ENCODE peak calls at places on chromosomes 5 and 9, in ten cellular contexts. G is PC-3, B is mesenchymal stem cell, P is IMR-90, R is HCT116, S is HepG2, J is mammary epithelial cell, V is neural progenitor cell, W is PC-9, Q is Karpas-422. E is an unnamed sample.

GRCh38 chr5:17951392-17952169 is 317.3 kb downstream of the TAF11L14 start:
- DNase-seq in G (peak; percentile 98), B (no peak), P (no peak), R (no peak), S (no peak), J (peak; percentile 54), V (peak; percentile 60), W (peak; percentile 32), Q (no peak), E (peak; percentile 88)

GRCh38 chr5:6634327-6634713 is 1.1 kb downstream of the SRD5A1 start:
- DNase-seq in G (peak; percentile 50), B (peak; percentile 21), P (no peak), R (no peak), S (no peak), J (no peak), V (peak; percentile 21), W (no peak), Q (peak; percentile 67), E (peak; percentile 34)

GRCh38 chr5:73861313-73861978 is 235.4 kb downstream of the ARHGEF28 start:
- DNase-seq in G (no peak), B (no peak), P (no peak), R (no peak), S (peak; percentile 35), J (no peak), V (no peak), W (no peak), Q (no peak), E (no peak)

GRCh38 chr5:1666812-1667588 is 132.6 kb downstream of the MRPL36 start:
- DNase-seq in G (peak; percentile 44), B (no peak), P (no peak), R (no peak), S (no peak), J (no peak), V (peak; percentile 88), W (peak; percentile 63), Q (peak; percentile 78), E (peak; percentile 73)

GRCh38 chr5:83777856-83778255 is 57.2 kb upstream of the HAPLN1 start:
- DNase-seq in G (no peak), B (no peak), P (no peak), R (no peak), S (no peak), J (no peak), V (no peak), W (no peak), Q (no peak), E (no peak)

GRCh38 chr5:110751902-110752762 is 13.3 kb downstream of the SLC25A46 start:
- DNase-seq in G (peak; percentile 76), B (peak; percentile 83), P (peak; percentile 88), R (no peak), S (no peak), J (no peak), V (no peak), W (no peak), Q (peak; percentile 75), E (peak; percentile 8)

GRCh38 chr5:155700333-155700732 is 626.6 kb upstream of the SGCD start:
- DNase-seq in G (no peak), B (no peak), P (no peak), R (no peak), S (no peak), J (peak; percentile 2), V (peak; percentile 35), W (no peak), Q (peak; percentile 66), E (peak; percentile 61)

GRCh38 chr5:15621094-15621493 is 121.1 kb downstream of the FBXL7 start:
- DNase-seq in G (no peak), B (no peak), P (peak; percentile 20), R (no peak), S (no peak), J (no peak), V (no peak), W (no peak), Q (no peak), E (no peak)

GRCh38 chr9:75616841-75617566 is 273.5 kb upstream of the PCSK5 start:
- DNase-seq in G (no peak), B (no peak), P (no peak), R (no peak), S (no peak), J (no peak), V (peak; percentile 78), W (no peak), Q (no peak), E (no peak)

GRCh38 chr9:88378317-88378716 is 9.9 kb upstream of the SPIN1 start:
- DNase-seq in G (no peak), B (peak; percentile 61), P (peak; percentile 17), R (no peak), S (no peak), J (no peak), V (no peak), W (no peak), Q (no peak), E (peak; percentile 91)

GRCh38 chr5:96333397-96333790 is 99.7 kb downstream of the PCSK1 start:
- DNase-seq in G (no peak), B (no peak), P (no peak), R (no peak), S (no peak), J (no peak), V (no peak), W (no peak), Q (no peak), E (no peak)

GRCh38 chr5:35205186-35205585 is 25.1 kb downstream of the PRLR start:
- DNase-seq in G (peak; percentile 56), B (no peak), P (no peak), R (no peak), S (no peak), J (no peak), V (no peak), W (no peak), Q (no peak), E (no peak)

GRCh38 chr5:123344819-123345426 is 78.3 kb downstream of the CEP120 start:
- DNase-seq in G (peak; percentile 34), B (peak; percentile 51), P (peak; percentile 52), R (no peak), S (peak; percentile 15), J (peak; percentile 4), V (peak; percentile 59), W (peak; percentile 3), Q (no peak), E (peak; percentile 76)

GRCh38 chr5:38404236-38404635 is 145.9 kb downstream of the EGFLAM start:
- DNase-seq in G (no peak), B (no peak), P (no peak), R (no peak), S (no peak), J (no peak), V (no peak), W (no peak), Q (no peak), E (no peak)

GRCh38 chr5:139758510-139759036 is 37.0 kb upstream of the PSD2 start:
- DNase-seq in G (no peak), B (no peak), P (no peak), R (no peak), S (no peak), J (no peak), V (no peak), W (no peak), Q (no peak), E (no peak)

GRCh38 chr5:139473105-139473504 is 2.3 kb downstream of the SMIM33 start:
- DNase-seq in G (no peak), B (no peak), P (no peak), R (no peak), S (no peak), J (no peak), V (peak; percentile 88), W (no peak), Q (no peak), E (peak; percentile 86)

DNA sequence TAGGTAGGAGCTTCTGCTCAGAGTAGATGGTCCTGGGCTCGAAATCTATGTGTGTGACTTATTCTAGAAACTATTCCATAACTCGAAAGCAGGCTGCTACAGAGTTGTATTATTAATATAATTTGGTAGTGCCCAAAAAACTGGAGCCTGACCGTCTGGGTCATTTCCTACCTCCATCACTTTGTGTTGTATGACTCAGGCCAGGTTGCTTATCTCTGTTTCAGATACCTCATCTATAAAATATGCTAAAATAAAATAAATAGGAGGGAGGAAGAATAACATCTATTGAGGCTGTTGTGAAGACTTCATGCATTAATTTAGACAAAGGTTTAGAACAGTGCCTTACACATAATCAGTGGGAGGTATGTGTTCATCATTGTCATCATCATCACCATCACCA is 57.7 kb downstream of the PDE4D start:
- DNase-seq in G (no peak), B (no peak), P (peak; percentile 44), R (no peak), S (no peak), J (no peak), V (no peak), W (no peak), Q (no peak), E (no peak)
- H2AFZ ChIP-seq in G (no peak overlapping the region), B (no peak overlapping the region), P (no peak overlapping the region), R (no peak overlapping the region), S (no peak overlapping the region), J (no peak overlapping the region), V (no peak overlapping the region), W (no peak overlapping the region), Q (no peak overlapping the region), E (no peak overlapping the region)

GRCh38 chr9:73089304-73089985 is 62.2 kb upstream of the ANXA1 start:
- DNase-seq in G (peak; percentile 32), B (no peak), P (no peak), R (no peak), S (no peak), J (no peak), V (no peak), W (no peak), Q (no peak), E (no peak)
- H2AFZ ChIP-seq in G (no peak overlapping the region), B (no peak overlapping the region), P (no peak overlapping the region), R (peak overlapping the region; percentile 71), S (no peak overlapping the region), J (no peak overlapping the region), V (no peak overlapping the region), W (no peak overlapping the region), Q (no peak overlapping the region), E (peak overlapping the region; percentile 7)

DNA sequence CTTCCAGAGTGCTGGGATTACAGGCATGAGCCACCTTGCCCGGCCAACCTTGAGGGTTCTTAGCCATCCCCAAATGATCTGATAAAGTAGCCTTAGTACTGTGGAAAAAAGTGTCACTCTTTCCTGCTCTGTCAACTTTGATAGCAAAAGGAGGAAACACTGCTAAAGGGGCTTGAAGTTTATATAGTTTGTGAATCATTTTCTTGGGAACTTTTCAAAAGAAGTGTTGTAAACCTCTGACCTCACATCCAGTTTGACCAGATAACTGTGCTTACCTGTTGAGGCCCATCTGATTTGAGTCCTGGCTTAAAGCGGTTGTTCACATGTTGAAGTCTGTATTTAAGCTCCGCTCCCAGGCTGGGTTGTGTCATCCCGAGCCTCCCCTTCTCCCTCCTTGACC is 303.3 kb downstream of the DOCK8 start:
- DNase-seq in G (peak; percentile 47), B (no peak), P (no peak), R (no peak), S (no peak), J (peak; percentile 45), V (no peak), W (no peak), Q (no peak), E (no peak)
- H2AFZ ChIP-seq in G (no peak overlapping the region), B (no peak overlapping the region), P (no peak overlapping the region), R (no peak overlapping the region), S (no peak overlapping the region), J (no peak overlapping the region), V (no peak overlapping the region), W (no peak overlapping the region), Q (no peak overlapping the region), E (no peak overlapping the region)

DNA sequence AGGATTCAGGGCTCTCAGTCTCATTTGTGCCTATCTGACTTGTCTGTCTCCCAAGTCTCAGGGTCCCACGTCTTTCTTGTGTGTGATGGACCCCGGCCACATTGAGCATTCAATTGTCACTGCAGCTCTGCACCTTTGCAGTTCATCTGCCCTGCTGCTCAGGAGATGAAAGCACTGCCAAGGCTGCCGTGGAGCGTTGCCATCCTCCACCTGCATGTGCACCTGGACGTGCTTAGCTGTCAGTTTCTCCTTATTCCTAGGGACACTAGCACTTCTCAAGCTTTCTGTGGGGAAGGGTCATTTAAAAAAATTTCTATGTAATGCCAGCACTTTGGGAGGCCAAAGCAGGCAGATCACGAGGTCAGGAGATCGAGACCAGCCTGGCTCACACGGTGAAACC is 22.8 kb upstream of the GFPT2 start:
- DNase-seq in G (no peak), B (no peak), P (no peak), R (no peak), S (no peak), J (no peak), V (no peak), W (no peak), Q (no peak), E (no peak)
- H2AFZ ChIP-seq in G (no peak overlapping the region), B (no peak overlapping the region), P (no peak overlapping the region), R (no peak overlapping the region), S (no peak overlapping the region), J (no peak overlapping the region), V (no peak overlapping the region), W (no peak overlapping the region), Q (no peak overlapping the region), E (no peak overlapping the region)

E was measured in GM23338.